ENCODE peak calls at places on chromosomes 7 and 10, in eight cellular contexts. One of them, this sample, is unnamed.
A peak's percentile ranks its signal among the peaks of the same experiment; 100 is the strongest.

GRCh38 chr10:24949616-24950015 is 2.8 kb downstream of the PRTFDC1 start:
- DNase-seq in transverse colon: no peak
- DNase-seq in adrenal gland: no peak
- DNase-seq in tibial nerve: no peak
- DNase-seq in breast epithelium: no peak
- DNase-seq in right lobe of liver: no peak
- DNase-seq in K562: no peak
- DNase-seq in lower leg skin: no peak
- DNase-seq in this sample: no peak

GRCh38 chr10:13614530-13615332 is 28.0 kb downstream of the PRPF18 start:
- DNase-seq in transverse colon: no peak
- DNase-seq in adrenal gland: no peak
- DNase-seq in tibial nerve: no peak
- DNase-seq in breast epithelium: peak; percentile 53
- DNase-seq in right lobe of liver: no peak
- DNase-seq in K562: no peak
- DNase-seq in lower leg skin: no peak
- DNase-seq in this sample: no peak

GRCh38 chr10:79449181-79450146 is 4.0 kb upstream of the ZCCHC24 start:
- DNase-seq in transverse colon: no peak
- DNase-seq in adrenal gland: no peak
- DNase-seq in tibial nerve: no peak
- DNase-seq in breast epithelium: no peak
- DNase-seq in right lobe of liver: no peak
- DNase-seq in K562: peak; percentile 62
- DNase-seq in lower leg skin: no peak
- DNase-seq in this sample: no peak

GRCh38 chr10:47321521-47322195 is 596 bp upstream of the GDF2 start:
- DNase-seq in transverse colon: no peak
- DNase-seq in adrenal gland: no peak
- DNase-seq in tibial nerve: no peak
- DNase-seq in breast epithelium: no peak
- DNase-seq in right lobe of liver: no peak
- DNase-seq in K562: no peak
- DNase-seq in lower leg skin: no peak
- DNase-seq in this sample: no peak

GRCh38 chr10:115851689-115852088 is 421.3 kb downstream of the GFRA1 start:
- DNase-seq in transverse colon: no peak
- DNase-seq in adrenal gland: no peak
- DNase-seq in tibial nerve: no peak
- DNase-seq in breast epithelium: no peak
- DNase-seq in right lobe of liver: no peak
- DNase-seq in K562: no peak
- DNase-seq in lower leg skin: no peak
- DNase-seq in this sample: no peak

GRCh38 chr10:44196008-44196320 is 188.9 kb downstream of the CXCL12 start:
- DNase-seq in transverse colon: no peak
- DNase-seq in adrenal gland: no peak
- DNase-seq in tibial nerve: no peak
- DNase-seq in breast epithelium: no peak
- DNase-seq in right lobe of liver: no peak
- DNase-seq in K562: no peak
- DNase-seq in lower leg skin: no peak
- DNase-seq in this sample: no peak

GRCh38 chr7:101874028-101874427 is 56.6 kb downstream of the CUX1 start:
- DNase-seq in transverse colon: no peak
- DNase-seq in adrenal gland: no peak
- DNase-seq in tibial nerve: no peak
- DNase-seq in breast epithelium: no peak
- DNase-seq in right lobe of liver: no peak
- DNase-seq in K562: no peak
- DNase-seq in lower leg skin: no peak
- DNase-seq in this sample: no peak

GRCh38 chr10:121154846-121155245 is 303.7 kb downstream of the WDR11 start:
- DNase-seq in transverse colon: peak; percentile 15
- DNase-seq in adrenal gland: no peak
- DNase-seq in tibial nerve: no peak
- DNase-seq in breast epithelium: no peak
- DNase-seq in right lobe of liver: no peak
- DNase-seq in K562: no peak
- DNase-seq in lower leg skin: peak; percentile 55
- DNase-seq in this sample: no peak

GRCh38 chr10:2839081-2839725 is 228.1 kb upstream of the PFKP start:
- DNase-seq in transverse colon: peak; percentile 41
- DNase-seq in adrenal gland: peak; percentile 19
- DNase-seq in tibial nerve: no peak
- DNase-seq in breast epithelium: no peak
- DNase-seq in right lobe of liver: peak; percentile 29
- DNase-seq in K562: peak; percentile 57
- DNase-seq in lower leg skin: no peak
- DNase-seq in this sample: no peak

GRCh38 chr10:131978366-131978765 is 3.4 kb downstream of the BNIP3 start:
- DNase-seq in transverse colon: no peak
- DNase-seq in adrenal gland: peak; percentile 13
- DNase-seq in tibial nerve: no peak
- DNase-seq in breast epithelium: peak; percentile 10
- DNase-seq in right lobe of liver: no peak
- DNase-seq in K562: no peak
- DNase-seq in lower leg skin: no peak
- DNase-seq in this sample: no peak

GRCh38 chr10:131978851-131979250 is 2.9 kb downstream of the BNIP3 start:
- DNase-seq in transverse colon: no peak
- DNase-seq in adrenal gland: peak; percentile 13
- DNase-seq in tibial nerve: no peak
- DNase-seq in breast epithelium: peak; percentile 43
- DNase-seq in right lobe of liver: no peak
- DNase-seq in K562: no peak
- DNase-seq in lower leg skin: no peak
- DNase-seq in this sample: no peak

GRCh38 chr10:131979821-131980270 is 1.9 kb downstream of the BNIP3 start:
- DNase-seq in transverse colon: no peak
- DNase-seq in adrenal gland: peak; percentile 40
- DNase-seq in tibial nerve: no peak
- DNase-seq in breast epithelium: peak; percentile 56
- DNase-seq in right lobe of liver: peak; percentile 67
- DNase-seq in K562: peak; percentile 30
- DNase-seq in lower leg skin: no peak
- DNase-seq in this sample: no peak

GRCh38 chr10:131980321-131980720 is 1.4 kb downstream of the BNIP3 start:
- DNase-seq in transverse colon: no peak
- DNase-seq in adrenal gland: peak; percentile 14
- DNase-seq in tibial nerve: no peak
- DNase-seq in breast epithelium: peak; percentile 2
- DNase-seq in right lobe of liver: no peak
- DNase-seq in K562: no peak
- DNase-seq in lower leg skin: no peak
- DNase-seq in this sample: no peak

DNA sequence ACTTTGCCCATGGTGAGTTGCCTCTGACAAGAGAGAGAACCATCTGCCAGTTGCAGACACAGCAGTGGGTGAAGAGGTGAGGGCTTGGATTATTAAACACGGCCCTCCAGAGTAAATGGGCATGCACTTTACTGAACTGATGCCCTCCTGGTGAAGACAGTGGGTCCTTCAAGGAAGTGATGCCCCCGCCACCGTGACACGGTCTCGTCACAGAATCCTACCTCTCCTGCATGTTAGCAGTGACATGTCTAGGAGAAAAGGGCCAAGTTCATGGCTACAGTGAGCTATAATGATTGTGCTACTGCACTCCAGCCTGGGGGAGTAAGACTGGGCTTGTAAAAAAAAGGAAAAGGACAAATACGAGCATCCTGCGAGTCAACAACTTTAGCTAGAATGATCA is 2.4 kb downstream of the BNIP3 start:
- DNase-seq in transverse colon: no peak
- DNase-seq in adrenal gland: peak; percentile 11
- DNase-seq in tibial nerve: no peak
- DNase-seq in breast epithelium: peak; percentile 28
- DNase-seq in right lobe of liver: no peak
- DNase-seq in K562: no peak
- DNase-seq in lower leg skin: no peak
- DNase-seq in this sample: no peak
- H3K4me3 ChIP-seq in transverse colon: peak overlapping the region; percentile 78
- H3K4me3 ChIP-seq in adrenal gland: peak overlapping the region; percentile 39
- H3K4me3 ChIP-seq in tibial nerve: no peak overlapping the region
- H3K4me3 ChIP-seq in breast epithelium: peak overlapping the region; percentile 97
- H3K4me3 ChIP-seq in right lobe of liver: peak overlapping the region; percentile 97
- H3K4me3 ChIP-seq in K562: peak overlapping the region; percentile 39
- H3K4me3 ChIP-seq in lower leg skin: no peak overlapping the region
- H3K4me3 ChIP-seq in this sample: peak overlapping the region; percentile 45

GRCh38 chr7:100126239-100126930 is 382 bp upstream of the MBLAC1 start:
- DNase-seq in transverse colon: no peak
- DNase-seq in adrenal gland: no peak
- DNase-seq in tibial nerve: no peak
- DNase-seq in breast epithelium: no peak
- DNase-seq in right lobe of liver: no peak
- DNase-seq in K562: no peak
- DNase-seq in lower leg skin: no peak
- DNase-seq in this sample: no peak
- TF ChIP-seq POLR2A in transverse colon: no peak
- TF ChIP-seq POLR2A in adrenal gland: no peak
- TF ChIP-seq POLR2A in tibial nerve: no peak
- TF ChIP-seq POLR2A in breast epithelium: no peak
- TF ChIP-seq POLR2A in right lobe of liver: no peak
- TF ChIP-seq POLR2A in K562: no peak
- TF ChIP-seq POLR2A in lower leg skin: no peak
- TF ChIP-seq POLR2A in this sample: no peak

GRCh38 chr10:127998517-127999144 is 91.7 kb downstream of the PTPRE start:
- DNase-seq in transverse colon: no peak
- DNase-seq in adrenal gland: no peak
- DNase-seq in tibial nerve: no peak
- DNase-seq in breast epithelium: no peak
- DNase-seq in right lobe of liver: no peak
- DNase-seq in K562: no peak
- DNase-seq in lower leg skin: no peak
- DNase-seq in this sample: no peak

GRCh38 chr10:127999801-128000200 is 92.9 kb downstream of the PTPRE start:
- DNase-seq in transverse colon: no peak
- DNase-seq in adrenal gland: no peak
- DNase-seq in tibial nerve: no peak
- DNase-seq in breast epithelium: no peak
- DNase-seq in right lobe of liver: no peak
- DNase-seq in K562: no peak
- DNase-seq in lower leg skin: no peak
- DNase-seq in this sample: no peak

GRCh38 chr10:127997937-127998336 is 91.0 kb downstream of the PTPRE start:
- DNase-seq in transverse colon: no peak
- DNase-seq in adrenal gland: no peak
- DNase-seq in tibial nerve: no peak
- DNase-seq in breast epithelium: no peak
- DNase-seq in right lobe of liver: no peak
- DNase-seq in K562: no peak
- DNase-seq in lower leg skin: no peak
- DNase-seq in this sample: no peak

GRCh38 chr10:128000660-128001059 is 93.8 kb downstream of the PTPRE start:
- DNase-seq in transverse colon: no peak
- DNase-seq in adrenal gland: peak; percentile 79
- DNase-seq in tibial nerve: no peak
- DNase-seq in breast epithelium: no peak
- DNase-seq in right lobe of liver: no peak
- DNase-seq in K562: no peak
- DNase-seq in lower leg skin: no peak
- DNase-seq in this sample: peak; percentile 34

GRCh38 chr10:127999291-127999690 is 92.4 kb downstream of the PTPRE start:
- DNase-seq in transverse colon: no peak
- DNase-seq in adrenal gland: no peak
- DNase-seq in tibial nerve: no peak
- DNase-seq in breast epithelium: no peak
- DNase-seq in right lobe of liver: no peak
- DNase-seq in K562: no peak
- DNase-seq in lower leg skin: no peak
- DNase-seq in this sample: no peak
- H3K4me3 ChIP-seq in transverse colon: no peak overlapping the region
- H3K4me3 ChIP-seq in adrenal gland: no peak overlapping the region
- H3K4me3 ChIP-seq in tibial nerve: no peak overlapping the region
- H3K4me3 ChIP-seq in breast epithelium: no peak overlapping the region
- H3K4me3 ChIP-seq in right lobe of liver: no peak overlapping the region
- H3K4me3 ChIP-seq in K562: no peak overlapping the region
- H3K4me3 ChIP-seq in lower leg skin: no peak overlapping the region
- H3K4me3 ChIP-seq in this sample: no peak overlapping the region

GRCh38 chr7:1523208-1523607 is 7.3 kb upstream of the MAFK start:
- DNase-seq in transverse colon: peak; percentile 85
- DNase-seq in adrenal gland: no peak
- DNase-seq in tibial nerve: no peak
- DNase-seq in breast epithelium: no peak
- DNase-seq in right lobe of liver: no peak
- DNase-seq in K562: no peak
- DNase-seq in lower leg skin: no peak
- DNase-seq in this sample: peak; percentile 88

GRCh38 chr7:1521454-1521853 is 9.0 kb upstream of the MAFK start:
- DNase-seq in transverse colon: no peak
- DNase-seq in adrenal gland: no peak
- DNase-seq in tibial nerve: no peak
- DNase-seq in breast epithelium: no peak
- DNase-seq in right lobe of liver: no peak
- DNase-seq in K562: no peak
- DNase-seq in lower leg skin: no peak
- DNase-seq in this sample: no peak

GRCh38 chr7:1526271-1526754 is 4.2 kb upstream of the MAFK start:
- DNase-seq in transverse colon: no peak
- DNase-seq in adrenal gland: no peak
- DNase-seq in tibial nerve: no peak
- DNase-seq in breast epithelium: no peak
- DNase-seq in right lobe of liver: no peak
- DNase-seq in K562: no peak
- DNase-seq in lower leg skin: no peak
- DNase-seq in this sample: no peak

GRCh38 chr7:1525409-1525808 is 5.1 kb upstream of the MAFK start:
- DNase-seq in transverse colon: no peak
- DNase-seq in adrenal gland: no peak
- DNase-seq in tibial nerve: no peak
- DNase-seq in breast epithelium: no peak
- DNase-seq in right lobe of liver: no peak
- DNase-seq in K562: no peak
- DNase-seq in lower leg skin: no peak
- DNase-seq in this sample: no peak

GRCh38 chr7:1523838-1524237 is 6.7 kb upstream of the MAFK start:
- DNase-seq in transverse colon: peak; percentile 79
- DNase-seq in adrenal gland: no peak
- DNase-seq in tibial nerve: no peak
- DNase-seq in breast epithelium: no peak
- DNase-seq in right lobe of liver: no peak
- DNase-seq in K562: no peak
- DNase-seq in lower leg skin: no peak
- DNase-seq in this sample: peak; percentile 78
- TF ChIP-seq POLR2A in transverse colon: no peak
- TF ChIP-seq POLR2A in adrenal gland: no peak
- TF ChIP-seq POLR2A in tibial nerve: no peak
- TF ChIP-seq POLR2A in breast epithelium: no peak
- TF ChIP-seq POLR2A in right lobe of liver: no peak
- TF ChIP-seq POLR2A in K562: no peak
- TF ChIP-seq POLR2A in lower leg skin: no peak
- TF ChIP-seq POLR2A in this sample: peak; percentile 69